ENCODE peak calls at places on chromosomes 3 and 15, in five cellular contexts. R is ovary, N is neural crest cell, V is foreskin melanocyte, O is amniotic stem cell. U is an unnamed sample.

GRCh38 chr3:169432692-169433432 is 230.7 kb downstream of the MECOM start:
- DNase-seq in R (no peak), N (no peak), V (no peak), O (no peak), U (no peak)

GRCh38 chr3:134423153-134423552 is 48.9 kb upstream of the AMOTL2 start:
- DNase-seq in R (no peak), N (no peak), V (no peak), O (no peak), U (no peak)

GRCh38 chr3:140440446-140440845 is 237.4 kb upstream of the TRIM42 start:
- DNase-seq in R (no peak), N (no peak), V (no peak), O (no peak), U (no peak)

GRCh38 chr15:52220896-52221660 is 29.9 kb upstream of the GNB5 start:
- DNase-seq in R (no peak), N (no peak), V (no peak), O (no peak), U (no peak)

GRCh38 chr3:89340431-89340830 is 233.0 kb downstream of the EPHA3 start:
- DNase-seq in R (no peak), N (no peak), V (no peak), O (no peak), U (no peak)

GRCh38 chr15:33030315-33030714 is 164.2 kb downstream of the FMN1 start:
- DNase-seq in R (no peak), N (no peak), V (no peak), O (no peak), U (no peak)

GRCh38 chr3:197329382-197329781 is 31.0 kb upstream of the DLG1 start:
- DNase-seq in R (no peak), N (no peak), V (peak), O (no peak), U (no peak)

GRCh38 chr3:21718161-21718765 is 32.7 kb downstream of the ZNF385D start:
- DNase-seq in R (no peak), N (no peak), V (no peak), O (peak), U (no peak)

GRCh38 chr3:32593903-32594525 is 23.4 kb upstream of the DYNC1LI1 start:
- DNase-seq in R (no peak), N (no peak), V (no peak), O (no peak), U (no peak)

GRCh38 chr3:197021231-197021630 is 8.4 kb downstream of the MELTF start:
- DNase-seq in R (no peak), N (no peak), V (no peak), O (no peak), U (no peak)

GRCh38 chr15:52370010-52370409 is 74.4 kb upstream of the MYO5C start:
- DNase-seq in R (no peak), N (no peak), V (no peak), O (no peak), U (no peak)

GRCh38 chr3:15114466-15115358 is 15.8 kb upstream of the RBSN start:
- DNase-seq in R (no peak), N (no peak), V (no peak), O (no peak), U (no peak)

GRCh38 chr3:50658416-50658815 is 16.3 kb upstream of the DOCK3 start:
- DNase-seq in R (peak), N (no peak), V (no peak), O (no peak), U (no peak)

GRCh38 chr3:15714448-15714847 is 83.3 kb downstream of the ANKRD28 start:
- DNase-seq in R (no peak), N (no peak), V (no peak), O (no peak), U (no peak)

GRCh38 chr15:95247068-95247984 is 1016.0 kb downstream of the MCTP2 start:
- DNase-seq in R (no peak), N (no peak), V (peak), O (peak), U (no peak)

GRCh38 chr15:36863551-36863950 is 236.8 kb downstream of the MEIS2 start:
- DNase-seq in R (no peak), N (no peak), V (no peak), O (no peak), U (no peak)

GRCh38 chr15:78620021-78620838 is 566 bp downstream of the CHRNA3 start:
- DNase-seq in R (no peak), N (peak), V (peak), O (no peak), U (peak)

GRCh38 chr3:59327324-59327939 is 277.6 kb upstream of the CFAP20DC start:
- DNase-seq in R (no peak), N (no peak), V (no peak), O (no peak), U (no peak)

GRCh38 chr3:167941234-167941995 is 154.3 kb downstream of the GOLIM4 start:
- DNase-seq in R (no peak), N (no peak), V (peak), O (no peak), U (peak)

GRCh38 chr15:96362001-96362758 is 31.7 kb downstream of the NR2F2 start:
- DNase-seq in R (no peak), N (no peak), V (no peak), O (no peak), U (no peak)

GRCh38 chr15:27679621-27680521 is 419.2 kb downstream of the OCA2 start:
- DNase-seq in R (no peak), N (peak), V (no peak), O (no peak), U (no peak)

GRCh38 chr15:79629687-79630086 is 197.6 kb downstream of the MINAR1 start:
- DNase-seq in R (no peak), N (no peak), V (no peak), O (no peak), U (no peak)

GRCh38 chr3:52171577-52172261 is 17.5 kb upstream of the POC1A start:
- DNase-seq in R (no peak), N (no peak), V (no peak), O (no peak), U (no peak)

GRCh38 chr3:94420941-94421340 is 358.1 kb downstream of the NSUN3 start:
- DNase-seq in R (no peak), N (no peak), V (no peak), O (no peak), U (no peak)

GRCh38 chr3:169218314-169218983 is 445.1 kb downstream of the MECOM start:
- DNase-seq in R (no peak), N (peak), V (peak), O (peak), U (no peak)

GRCh38 chr15:57668074-57668473 is 38.4 kb upstream of the POLR2M start:
- DNase-seq in R (no peak), N (no peak), V (peak), O (no peak), U (no peak)

GRCh38 chr3:40043444-40043755 is 234.0 kb downstream of the MYRIP start:
- DNase-seq in R (no peak), N (no peak), V (peak), O (peak), U (no peak)

GRCh38 chr3:51734572-51734907 is 27.7 kb downstream of the GRM2 start:
- DNase-seq in R (no peak), N (no peak), V (no peak), O (no peak), U (no peak)

GRCh38 chr3:59446775-59447465 is 397.1 kb upstream of the CFAP20DC start:
- DNase-seq in R (no peak), N (no peak), V (no peak), O (no peak), U (no peak)

GRCh38 chr3:123319760-123320159 is 118.0 kb downstream of the SEC22A start:
- DNase-seq in R (no peak), N (peak), V (no peak), O (no peak), U (no peak)

GRCh38 chr3:24678021-24678420 is 183.4 kb upstream of the THRB start:
- DNase-seq in R (no peak), N (no peak), V (no peak), O (no peak), U (no peak)

GRCh38 chr3:186025161-186025560 is 83.7 kb downstream of the ETV5 start:
- DNase-seq in R (no peak), N (no peak), V (no peak), O (no peak), U (no peak)

GRCh38 chr3:30353711-30354467 is 252.5 kb upstream of the TGFBR2 start:
- DNase-seq in R (no peak), N (no peak), V (no peak), O (no peak), U (no peak)

GRCh38 chr3:42043116-42043796 is 47.9 kb upstream of the TRAK1 start:
- DNase-seq in R (no peak), N (peak), V (no peak), O (no peak), U (no peak)

GRCh38 chr15:90362936-90363212 is 10.8 kb downstream of the ZNF774 start:
- DNase-seq in R (no peak), N (no peak), V (peak), O (peak), U (peak)

GRCh38 chr3:128343287-128344045 is 123.2 kb downstream of the DNAJB8 start:
- DNase-seq in R (no peak), N (no peak), V (no peak), O (no peak), U (no peak)

GRCh38 chr3:102238362-102238761 is 196.5 kb upstream of the ZPLD1 start:
- DNase-seq in R (no peak), N (no peak), V (no peak), O (no peak), U (no peak)

GRCh38 chr3:186235554-186235953 is 126.5 kb downstream of the DGKG start:
- DNase-seq in R (no peak), N (no peak), V (no peak), O (no peak), U (no peak)

GRCh38 chr3:155032918-155033317 is 47.2 kb upstream of the MME start:
- DNase-seq in R (no peak), N (no peak), V (no peak), O (no peak), U (no peak)